ENCODE peak calls at places on chromosomes 4 and X, in seven cellular contexts. Y, R, P, M, J, K and Z are unnamed samples.

GRCh38 chr4:14504162-14504561 is 498.1 kb upstream of the CPEB2 start:
- DNase-seq in Y (no peak), R (no peak), P (no peak), M (no peak), J (no peak), K (no peak), Z (no peak)

GRCh38 chr4:123622572-123622971 is 226.0 kb downstream of the SPRY1 start:
- DNase-seq in Y (no peak), R (no peak), P (no peak), M (no peak), J (no peak), K (no peak), Z (no peak)

GRCh38 chr4:183257808-183258207 is 62.3 kb downstream of the CLDN22 start:
- DNase-seq in Y (no peak), R (no peak), P (no peak), M (no peak), J (no peak), K (no peak), Z (no peak)

GRCh38 chr4:107037188-107037587 is 1.1 kb upstream of the DKK2 start:
- DNase-seq in Y (peak), R (peak), P (peak), M (no peak), J (no peak), K (peak), Z (peak)

GRCh38 chr4:186021461-186022167 is 47.3 kb upstream of the TLR3 start:
- DNase-seq in Y (peak), R (peak), P (peak), M (peak), J (no peak), K (peak), Z (peak)

GRCh38 chr4:14967982-14968381 is 34.3 kb upstream of the CPEB2 start:
- DNase-seq in Y (no peak), R (no peak), P (no peak), M (no peak), J (no peak), K (no peak), Z (no peak)

GRCh38 chr4:138085956-138086355 is 156.2 kb downstream of the SLC7A11 start:
- DNase-seq in Y (no peak), R (no peak), P (no peak), M (no peak), J (no peak), K (no peak), Z (no peak)

GRCh38 chrX:72247206-72247944 is 8.5 kb upstream of the ERCC6L start:
- DNase-seq in Y (no peak), R (no peak), P (no peak), M (peak), J (peak), K (no peak), Z (no peak)

GRCh38 chrX:6661731-6662130 is 126.8 kb upstream of the VCX3A start:
- DNase-seq in Y (no peak), R (no peak), P (no peak), M (no peak), J (no peak), K (no peak), Z (no peak)

GRCh38 chrX:69501433-69501832 is 2.7 kb upstream of the NALF2 start:
- DNase-seq in Y (no peak), R (no peak), P (no peak), M (no peak), J (peak), K (no peak), Z (no peak)

GRCh38 chr4:111323916-111324315 is 701.0 kb upstream of the PITX2 start:
- DNase-seq in Y (peak), R (no peak), P (no peak), M (no peak), J (no peak), K (peak), Z (no peak)

GRCh38 chr4:10164877-10165283 is 48.3 kb upstream of the WDR1 start:
- DNase-seq in Y (no peak), R (peak), P (peak), M (peak), J (no peak), K (peak), Z (peak)